ENCODE peak calls at places on chromosomes 16 and 17, in ten cellular contexts. One of them, this sample, is unnamed.

GRCh38 chr16:85061566-85061965 is 34.0 kb downstream of the KIAA0513 start:
- DNase-seq in AG09309: no peak
- DNase-seq in GM10248: no peak
- DNase-seq in D341Med: no peak
- DNase-seq in AG09319: no peak
- DNase-seq in skeletal muscle cell: no peak
- DNase-seq in activated naive CD4-positive, alpha-beta T cell: no peak
- DNase-seq in NCI-H510A treated with DMSO at 0.1 percent for 48 hours: no peak
- DNase-seq in myocyte: no peak
- DNase-seq in activated CD4-positive, alpha-beta T cell treated with anti-CD3 and anti-CD28 coated beads, Interleukin-2, amount 50 U/mL, for 4 hours: no peak
- DNase-seq in this sample: no peak

GRCh38 chr16:71911121-71911520 is 15.8 kb downstream of the IST1 start:
- DNase-seq in AG09319: no peak
- DNase-seq in skeletal muscle cell: no peak
- DNase-seq in activated CD4-positive, alpha-beta T cell treated with anti-CD3 and anti-CD28 coated beads, Interleukin-2, amount 50 U/mL, for 4 hours: no peak
- DNase-seq in activated naive CD4-positive, alpha-beta T cell: no peak
- DNase-seq in NCI-H510A treated with DMSO at 0.1 percent for 48 hours: no peak
- DNase-seq in myocyte: no peak
- DNase-seq in GM10248: no peak
- DNase-seq in D341Med: no peak
- DNase-seq in AG09309: no peak
- DNase-seq in this sample: no peak

GRCh38 chr17:61316633-61317032 is 83.0 kb upstream of the TBX2 start:
- DNase-seq in myocyte: no peak
- DNase-seq in AG09309: no peak
- DNase-seq in AG09319: no peak
- DNase-seq in NCI-H510A treated with DMSO at 0.1 percent for 48 hours: no peak
- DNase-seq in GM10248: no peak
- DNase-seq in skeletal muscle cell: no peak
- DNase-seq in activated CD4-positive, alpha-beta T cell treated with anti-CD3 and anti-CD28 coated beads, Interleukin-2, amount 50 U/mL, for 4 hours: no peak
- DNase-seq in D341Med: no peak
- DNase-seq in activated naive CD4-positive, alpha-beta T cell: no peak
- DNase-seq in this sample: no peak

GRCh38 chr17:77298811-77299210 is 158.0 kb downstream of the SEC14L1 start:
- DNase-seq in activated CD4-positive, alpha-beta T cell treated with anti-CD3 and anti-CD28 coated beads, Interleukin-2, amount 50 U/mL, for 4 hours: no peak
- DNase-seq in D341Med: no peak
- DNase-seq in activated naive CD4-positive, alpha-beta T cell: no peak
- DNase-seq in AG09319: no peak
- DNase-seq in GM10248: no peak
- DNase-seq in AG09309: no peak
- DNase-seq in myocyte: no peak
- DNase-seq in NCI-H510A treated with DMSO at 0.1 percent for 48 hours: no peak
- DNase-seq in skeletal muscle cell: no peak
- DNase-seq in this sample: no peak

GRCh38 chr17:550776-551175 is 163.9 kb downstream of the VPS53 start:
- DNase-seq in NCI-H510A treated with DMSO at 0.1 percent for 48 hours: no peak
- DNase-seq in GM10248: no peak
- DNase-seq in AG09319: no peak
- DNase-seq in AG09309: no peak
- DNase-seq in activated naive CD4-positive, alpha-beta T cell: no peak
- DNase-seq in activated CD4-positive, alpha-beta T cell treated with anti-CD3 and anti-CD28 coated beads, Interleukin-2, amount 50 U/mL, for 4 hours: no peak
- DNase-seq in myocyte: peak; percentile 75
- DNase-seq in D341Med: no peak
- DNase-seq in skeletal muscle cell: no peak
- DNase-seq in this sample: no peak

GRCh38 chr17:20066253-20066652 is 57.1 kb downstream of the SPECC1 start:
- DNase-seq in D341Med: no peak
- DNase-seq in activated CD4-positive, alpha-beta T cell treated with anti-CD3 and anti-CD28 coated beads, Interleukin-2, amount 50 U/mL, for 4 hours: no peak
- DNase-seq in NCI-H510A treated with DMSO at 0.1 percent for 48 hours: no peak
- DNase-seq in AG09309: peak; percentile 46
- DNase-seq in activated naive CD4-positive, alpha-beta T cell: no peak
- DNase-seq in myocyte: peak; percentile 61
- DNase-seq in GM10248: no peak
- DNase-seq in skeletal muscle cell: peak; percentile 81
- DNase-seq in AG09319: peak; percentile 55
- DNase-seq in this sample: peak; percentile 35

GRCh38 chr17:57563968-57564367 is 181.1 kb downstream of the CCDC182 start:
- DNase-seq in AG09309: no peak
- DNase-seq in activated CD4-positive, alpha-beta T cell treated with anti-CD3 and anti-CD28 coated beads, Interleukin-2, amount 50 U/mL, for 4 hours: no peak
- DNase-seq in skeletal muscle cell: no peak
- DNase-seq in D341Med: peak; percentile 77
- DNase-seq in activated naive CD4-positive, alpha-beta T cell: no peak
- DNase-seq in GM10248: no peak
- DNase-seq in AG09319: no peak
- DNase-seq in NCI-H510A treated with DMSO at 0.1 percent for 48 hours: no peak
- DNase-seq in myocyte: no peak
- DNase-seq in this sample: peak; percentile 98

GRCh38 chr16:82990155-82990554 is 363.4 kb downstream of the CDH13 start:
- DNase-seq in AG09309: peak; percentile 18
- DNase-seq in NCI-H510A treated with DMSO at 0.1 percent for 48 hours: no peak
- DNase-seq in GM10248: no peak
- DNase-seq in skeletal muscle cell: peak; percentile 44
- DNase-seq in AG09319: no peak
- DNase-seq in D341Med: no peak
- DNase-seq in myocyte: no peak
- DNase-seq in activated CD4-positive, alpha-beta T cell treated with anti-CD3 and anti-CD28 coated beads, Interleukin-2, amount 50 U/mL, for 4 hours: no peak
- DNase-seq in activated naive CD4-positive, alpha-beta T cell: no peak
- DNase-seq in this sample: no peak

GRCh38 chr17:17359271-17359670 is 56.1 kb downstream of the NT5M start:
- DNase-seq in GM10248: no peak
- DNase-seq in D341Med: no peak
- DNase-seq in NCI-H510A treated with DMSO at 0.1 percent for 48 hours: no peak
- DNase-seq in myocyte: no peak
- DNase-seq in skeletal muscle cell: no peak
- DNase-seq in AG09309: no peak
- DNase-seq in activated CD4-positive, alpha-beta T cell treated with anti-CD3 and anti-CD28 coated beads, Interleukin-2, amount 50 U/mL, for 4 hours: no peak
- DNase-seq in AG09319: no peak
- DNase-seq in activated naive CD4-positive, alpha-beta T cell: no peak
- DNase-seq in this sample: no peak

GRCh38 chr17:37043201-37043600 is 94.4 kb downstream of the AATF start:
- DNase-seq in D341Med: no peak
- DNase-seq in AG09319: no peak
- DNase-seq in GM10248: no peak
- DNase-seq in myocyte: no peak
- DNase-seq in AG09309: no peak
- DNase-seq in activated naive CD4-positive, alpha-beta T cell: no peak
- DNase-seq in NCI-H510A treated with DMSO at 0.1 percent for 48 hours: no peak
- DNase-seq in activated CD4-positive, alpha-beta T cell treated with anti-CD3 and anti-CD28 coated beads, Interleukin-2, amount 50 U/mL, for 4 hours: no peak
- DNase-seq in skeletal muscle cell: no peak
- DNase-seq in this sample: peak; percentile 63

GRCh38 chr16:77212736-77213541 is 13.7 kb downstream of the SYCE1L start:
- DNase-seq in AG09309: no peak
- DNase-seq in AG09319: no peak
- DNase-seq in D341Med: peak; percentile 89
- DNase-seq in activated CD4-positive, alpha-beta T cell treated with anti-CD3 and anti-CD28 coated beads, Interleukin-2, amount 50 U/mL, for 4 hours: peak; percentile 69
- DNase-seq in activated naive CD4-positive, alpha-beta T cell: peak; percentile 69
- DNase-seq in myocyte: peak; percentile 36
- DNase-seq in skeletal muscle cell: no peak
- DNase-seq in NCI-H510A treated with DMSO at 0.1 percent for 48 hours: peak; percentile 30
- DNase-seq in GM10248: peak; percentile 80
- DNase-seq in this sample: peak; percentile 69

GRCh38 chr17:8079291-8080207 is 8.0 kb downstream of the ALOX12B start:
- DNase-seq in AG09319: no peak
- DNase-seq in D341Med: peak; percentile 87
- DNase-seq in GM10248: peak; percentile 92
- DNase-seq in myocyte: peak; percentile 58
- DNase-seq in NCI-H510A treated with DMSO at 0.1 percent for 48 hours: peak; percentile 52
- DNase-seq in activated CD4-positive, alpha-beta T cell treated with anti-CD3 and anti-CD28 coated beads, Interleukin-2, amount 50 U/mL, for 4 hours: peak; percentile 70
- DNase-seq in skeletal muscle cell: no peak
- DNase-seq in activated naive CD4-positive, alpha-beta T cell: peak; percentile 74
- DNase-seq in AG09309: no peak
- DNase-seq in this sample: peak; percentile 84

GRCh38 chr16:1878256-1878655 is 6.3 kb upstream of the MEIOB start:
- DNase-seq in activated CD4-positive, alpha-beta T cell treated with anti-CD3 and anti-CD28 coated beads, Interleukin-2, amount 50 U/mL, for 4 hours: no peak
- DNase-seq in AG09319: no peak
- DNase-seq in myocyte: no peak
- DNase-seq in NCI-H510A treated with DMSO at 0.1 percent for 48 hours: no peak
- DNase-seq in skeletal muscle cell: no peak
- DNase-seq in D341Med: no peak
- DNase-seq in GM10248: no peak
- DNase-seq in activated naive CD4-positive, alpha-beta T cell: no peak
- DNase-seq in AG09309: no peak
- DNase-seq in this sample: no peak

GRCh38 chr16:67672306-67672705 is 5.7 kb downstream of the C16orf86 start:
- DNase-seq in myocyte: no peak
- DNase-seq in activated CD4-positive, alpha-beta T cell treated with anti-CD3 and anti-CD28 coated beads, Interleukin-2, amount 50 U/mL, for 4 hours: no peak
- DNase-seq in skeletal muscle cell: no peak
- DNase-seq in GM10248: no peak
- DNase-seq in NCI-H510A treated with DMSO at 0.1 percent for 48 hours: no peak
- DNase-seq in activated naive CD4-positive, alpha-beta T cell: no peak
- DNase-seq in D341Med: peak; percentile 13
- DNase-seq in AG09309: no peak
- DNase-seq in AG09319: no peak
- DNase-seq in this sample: no peak

GRCh38 chr17:35780876-35781409 is 14.5 kb downstream of the MMP28 start:
- DNase-seq in NCI-H510A treated with DMSO at 0.1 percent for 48 hours: no peak
- DNase-seq in AG09309: no peak
- DNase-seq in AG09319: no peak
- DNase-seq in GM10248: no peak
- DNase-seq in skeletal muscle cell: no peak
- DNase-seq in D341Med: no peak
- DNase-seq in myocyte: no peak
- DNase-seq in activated naive CD4-positive, alpha-beta T cell: no peak
- DNase-seq in activated CD4-positive, alpha-beta T cell treated with anti-CD3 and anti-CD28 coated beads, Interleukin-2, amount 50 U/mL, for 4 hours: no peak
- DNase-seq in this sample: no peak

GRCh38 chr17:77786740-77787505 is 171.6 kb upstream of the TNRC6C start:
- DNase-seq in AG09309: no peak
- DNase-seq in D341Med: no peak
- DNase-seq in myocyte: no peak
- DNase-seq in NCI-H510A treated with DMSO at 0.1 percent for 48 hours: no peak
- DNase-seq in activated naive CD4-positive, alpha-beta T cell: no peak
- DNase-seq in GM10248: no peak
- DNase-seq in AG09319: no peak
- DNase-seq in activated CD4-positive, alpha-beta T cell treated with anti-CD3 and anti-CD28 coated beads, Interleukin-2, amount 50 U/mL, for 4 hours: no peak
- DNase-seq in skeletal muscle cell: no peak
- DNase-seq in this sample: peak; percentile 87

GRCh38 chr17:32206816-32207215 is 58.8 kb upstream of the RHBDL3 start:
- DNase-seq in NCI-H510A treated with DMSO at 0.1 percent for 48 hours: no peak
- DNase-seq in AG09319: no peak
- DNase-seq in D341Med: no peak
- DNase-seq in activated CD4-positive, alpha-beta T cell treated with anti-CD3 and anti-CD28 coated beads, Interleukin-2, amount 50 U/mL, for 4 hours: no peak
- DNase-seq in activated naive CD4-positive, alpha-beta T cell: no peak
- DNase-seq in GM10248: no peak
- DNase-seq in skeletal muscle cell: no peak
- DNase-seq in AG09309: no peak
- DNase-seq in myocyte: no peak
- DNase-seq in this sample: no peak

GRCh38 chr17:38893612-38894011 is 23.8 kb downstream of the LASP1 start:
- DNase-seq in skeletal muscle cell: no peak
- DNase-seq in activated CD4-positive, alpha-beta T cell treated with anti-CD3 and anti-CD28 coated beads, Interleukin-2, amount 50 U/mL, for 4 hours: no peak
- DNase-seq in NCI-H510A treated with DMSO at 0.1 percent for 48 hours: no peak
- DNase-seq in AG09319: no peak
- DNase-seq in activated naive CD4-positive, alpha-beta T cell: no peak
- DNase-seq in AG09309: no peak
- DNase-seq in GM10248: no peak
- DNase-seq in D341Med: no peak
- DNase-seq in myocyte: peak; percentile 94
- DNase-seq in this sample: no peak

GRCh38 chr17:35433075-35433894 is 985 bp upstream of the SLFN12 start:
- DNase-seq in AG09309: peak; percentile 98
- DNase-seq in activated CD4-positive, alpha-beta T cell treated with anti-CD3 and anti-CD28 coated beads, Interleukin-2, amount 50 U/mL, for 4 hours: peak; percentile 72
- DNase-seq in D341Med: no peak
- DNase-seq in myocyte: peak; percentile 93
- DNase-seq in activated naive CD4-positive, alpha-beta T cell: peak; percentile 50
- DNase-seq in AG09319: peak; percentile 96
- DNase-seq in NCI-H510A treated with DMSO at 0.1 percent for 48 hours: no peak
- DNase-seq in GM10248: peak; percentile 66
- DNase-seq in skeletal muscle cell: peak; percentile 98
- DNase-seq in this sample: no peak

GRCh38 chr16:75263963-75264445 is 12.6 kb upstream of the BCAR1 start:
- DNase-seq in D341Med: no peak
- DNase-seq in AG09319: no peak
- DNase-seq in GM10248: no peak
- DNase-seq in NCI-H510A treated with DMSO at 0.1 percent for 48 hours: no peak
- DNase-seq in skeletal muscle cell: no peak
- DNase-seq in activated CD4-positive, alpha-beta T cell treated with anti-CD3 and anti-CD28 coated beads, Interleukin-2, amount 50 U/mL, for 4 hours: no peak
- DNase-seq in activated naive CD4-positive, alpha-beta T cell: no peak
- DNase-seq in myocyte: peak; percentile 92
- DNase-seq in AG09309: no peak
- DNase-seq in this sample: peak; percentile 16

GRCh38 chr16:12896562-12896961 is 4.8 kb upstream of the SHISA9 start:
- DNase-seq in NCI-H510A treated with DMSO at 0.1 percent for 48 hours: no peak
- DNase-seq in activated CD4-positive, alpha-beta T cell treated with anti-CD3 and anti-CD28 coated beads, Interleukin-2, amount 50 U/mL, for 4 hours: no peak
- DNase-seq in AG09309: no peak
- DNase-seq in skeletal muscle cell: no peak
- DNase-seq in AG09319: no peak
- DNase-seq in D341Med: peak; percentile 46
- DNase-seq in GM10248: no peak
- DNase-seq in activated naive CD4-positive, alpha-beta T cell: no peak
- DNase-seq in myocyte: peak; percentile 80
- DNase-seq in this sample: peak; percentile 75

GRCh38 chr16:17339764-17340541 is 130.8 kb downstream of the XYLT1 start:
- DNase-seq in GM10248: no peak
- DNase-seq in NCI-H510A treated with DMSO at 0.1 percent for 48 hours: no peak
- DNase-seq in AG09319: no peak
- DNase-seq in activated CD4-positive, alpha-beta T cell treated with anti-CD3 and anti-CD28 coated beads, Interleukin-2, amount 50 U/mL, for 4 hours: no peak
- DNase-seq in D341Med: no peak
- DNase-seq in AG09309: no peak
- DNase-seq in activated naive CD4-positive, alpha-beta T cell: no peak
- DNase-seq in myocyte: peak; percentile 85
- DNase-seq in skeletal muscle cell: peak; percentile 39
- DNase-seq in this sample: no peak

GRCh38 chr17:68383443-68384321 is 73.6 kb downstream of the WIPI1 start:
- DNase-seq in GM10248: no peak
- DNase-seq in activated naive CD4-positive, alpha-beta T cell: no peak
- DNase-seq in myocyte: no peak
- DNase-seq in skeletal muscle cell: peak; percentile 66
- DNase-seq in D341Med: no peak
- DNase-seq in NCI-H510A treated with DMSO at 0.1 percent for 48 hours: no peak
- DNase-seq in AG09309: peak; percentile 80
- DNase-seq in AG09319: peak; percentile 61
- DNase-seq in activated CD4-positive, alpha-beta T cell treated with anti-CD3 and anti-CD28 coated beads, Interleukin-2, amount 50 U/mL, for 4 hours: no peak
- DNase-seq in this sample: no peak

GRCh38 chr16:12546918-12547607 is 256.6 kb downstream of the CPPED1 start:
- DNase-seq in activated naive CD4-positive, alpha-beta T cell: no peak
- DNase-seq in activated CD4-positive, alpha-beta T cell treated with anti-CD3 and anti-CD28 coated beads, Interleukin-2, amount 50 U/mL, for 4 hours: no peak
- DNase-seq in NCI-H510A treated with DMSO at 0.1 percent for 48 hours: no peak
- DNase-seq in skeletal muscle cell: no peak
- DNase-seq in myocyte: no peak
- DNase-seq in AG09319: no peak
- DNase-seq in GM10248: peak; percentile 62
- DNase-seq in D341Med: no peak
- DNase-seq in AG09309: no peak
- DNase-seq in this sample: peak; percentile 50

GRCh38 chr17:43443381-43443780 is 40.4 kb upstream of the DHX8 start:
- DNase-seq in AG09319: no peak
- DNase-seq in myocyte: no peak
- DNase-seq in NCI-H510A treated with DMSO at 0.1 percent for 48 hours: no peak
- DNase-seq in GM10248: no peak
- DNase-seq in activated naive CD4-positive, alpha-beta T cell: no peak
- DNase-seq in skeletal muscle cell: no peak
- DNase-seq in activated CD4-positive, alpha-beta T cell treated with anti-CD3 and anti-CD28 coated beads, Interleukin-2, amount 50 U/mL, for 4 hours: no peak
- DNase-seq in AG09309: no peak
- DNase-seq in D341Med: no peak
- DNase-seq in this sample: no peak

GRCh38 chr16:65059421-65059980 is 62.4 kb downstream of the CDH11 start:
- DNase-seq in AG09319: no peak
- DNase-seq in activated CD4-positive, alpha-beta T cell treated with anti-CD3 and anti-CD28 coated beads, Interleukin-2, amount 50 U/mL, for 4 hours: no peak
- DNase-seq in NCI-H510A treated with DMSO at 0.1 percent for 48 hours: no peak
- DNase-seq in myocyte: no peak
- DNase-seq in skeletal muscle cell: no peak
- DNase-seq in GM10248: no peak
- DNase-seq in AG09309: no peak
- DNase-seq in activated naive CD4-positive, alpha-beta T cell: no peak
- DNase-seq in D341Med: no peak
- DNase-seq in this sample: no peak

GRCh38 chr17:51508048-51508447 is 247.7 kb downstream of the UTP18 start:
- DNase-seq in D341Med: no peak
- DNase-seq in activated naive CD4-positive, alpha-beta T cell: no peak
- DNase-seq in activated CD4-positive, alpha-beta T cell treated with anti-CD3 and anti-CD28 coated beads, Interleukin-2, amount 50 U/mL, for 4 hours: no peak
- DNase-seq in myocyte: no peak
- DNase-seq in skeletal muscle cell: no peak
- DNase-seq in AG09319: no peak
- DNase-seq in AG09309: no peak
- DNase-seq in GM10248: no peak
- DNase-seq in NCI-H510A treated with DMSO at 0.1 percent for 48 hours: peak; percentile 77
- DNase-seq in this sample: peak; percentile 8

GRCh38 chr16:85177448-85177846 is 65.2 kb upstream of the CIBAR2 start:
- DNase-seq in NCI-H510A treated with DMSO at 0.1 percent for 48 hours: no peak
- DNase-seq in activated CD4-positive, alpha-beta T cell treated with anti-CD3 and anti-CD28 coated beads, Interleukin-2, amount 50 U/mL, for 4 hours: no peak
- DNase-seq in GM10248: no peak
- DNase-seq in activated naive CD4-positive, alpha-beta T cell: no peak
- DNase-seq in myocyte: peak; percentile 59
- DNase-seq in skeletal muscle cell: no peak
- DNase-seq in AG09319: no peak
- DNase-seq in AG09309: no peak
- DNase-seq in D341Med: no peak
- DNase-seq in this sample: no peak